ENCODE peak calls at places on chromosomes 12 and 14, in five cellular contexts. V, Z, Y, K and G are unnamed samples. For H3K4me1, the result is how much of the 10 kb centered on the place peaks cover.

GRCh38 chr12:95322335-95322734 is 104.7 kb downstream of the VEZT start:
- DNase-seq in Z (no peak), Y (no peak), V (no peak), K (no peak), G (no peak)

GRCh38 chr14:101109347-101109638 is 205.8 kb upstream of the RTL1 start:
- DNase-seq in Z (peak), K (no peak), Y (no peak), V (no peak), G (no peak)

GRCh38 chr12:49720214-49720613 is 13.0 kb upstream of the FMNL3 start:
- DNase-seq in K (no peak), Y (no peak), V (peak), Z (no peak), G (no peak)

GRCh38 chr14:21191261-21191808 is 35.5 kb upstream of the OR5AU1 start:
- DNase-seq in K (no peak), Y (no peak), V (no peak), Z (no peak), G (no peak)

GRCh38 chr12:57461326-57461903 is 1.8 kb downstream of the GLI1 start:
- DNase-seq in Y (no peak), K (peak), V (no peak), Z (no peak), G (peak)

GRCh38 chr12:4272014-4272975 is 1.3 kb upstream of the CCND2 start:
- DNase-seq in Z (peak), V (no peak), Y (peak), K (peak), G (peak)

GRCh38 chr14:86533834-86534233 is 1003.9 kb downstream of the FLRT2 start:
- DNase-seq in Z (no peak), K (no peak), V (no peak), Y (no peak), G (no peak)

GRCh38 chr12:52216107-52216506 is 16.9 kb upstream of the KRT7 start:
- DNase-seq in Z (no peak), K (no peak), Y (no peak), V (no peak), G (no peak)

GRCh38 chr14:104681689-104682074 is 7.7 kb upstream of the INF2 start:
- DNase-seq in K (peak), Z (peak), Y (peak), V (peak), G (peak)

GRCh38 chr12:26987634-26988424 is 26.4 kb downstream of the TM7SF3 start:
- DNase-seq in Z (no peak), K (no peak), Y (peak), V (no peak), G (no peak)

GRCh38 chr12:69433653-69434052 is 36.5 kb upstream of the FRS2 start:
- DNase-seq in Y (no peak), Z (no peak), K (no peak), V (no peak), G (no peak)

GRCh38 chr12:94100990-94101901 is 47.1 kb upstream of the PLXNC1 start:
- DNase-seq in Z (peak), Y (peak), K (peak), V (peak), G (peak)

GRCh38 chr12:63034601-63035000 is 99.7 kb upstream of the PPM1H start:
- DNase-seq in K (no peak), V (no peak), Y (no peak), Z (no peak), G (no peak)

GRCh38 chr12:58443273-58443980 is 476.9 kb downstream of the LRIG3 start:
- DNase-seq in K (no peak), Z (no peak), Y (no peak), V (peak), G (peak)

GRCh38 chr12:47387991-47388390 is 308.2 kb upstream of the AMIGO2 start:
- DNase-seq in Y (no peak), Z (no peak), K (no peak), V (no peak), G (no peak)
- H3K4me1 ChIP-seq in Y (under half), Z (under half), K (under half), V (under half), G (under half)

DNA sequence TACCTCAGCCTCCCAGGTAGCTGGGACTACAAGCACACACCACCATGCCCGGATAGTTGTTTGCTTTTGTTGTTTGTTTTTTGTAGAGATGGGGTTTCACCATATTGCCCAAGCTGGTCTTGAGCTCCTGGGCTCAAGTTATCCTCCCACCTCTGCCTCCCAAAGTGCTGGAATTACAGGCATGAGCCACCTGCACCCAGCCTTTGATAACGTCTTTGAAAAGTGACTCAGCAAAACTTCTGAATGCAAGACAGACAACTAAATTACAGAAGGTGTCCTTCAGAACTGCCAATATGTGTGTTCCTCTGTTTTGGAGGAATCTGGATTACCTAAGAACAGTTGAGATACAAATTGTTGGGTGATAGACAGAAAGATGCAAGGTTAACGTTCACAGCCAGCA is 99.8 kb downstream of the ESR2 start:
- DNase-seq in Z (no peak), Y (no peak), K (no peak), V (peak), G (no peak)
- H3K4me1 ChIP-seq in Z (under half), Y (half or more), K (half or more), V (under half), G (under half)

DNA sequence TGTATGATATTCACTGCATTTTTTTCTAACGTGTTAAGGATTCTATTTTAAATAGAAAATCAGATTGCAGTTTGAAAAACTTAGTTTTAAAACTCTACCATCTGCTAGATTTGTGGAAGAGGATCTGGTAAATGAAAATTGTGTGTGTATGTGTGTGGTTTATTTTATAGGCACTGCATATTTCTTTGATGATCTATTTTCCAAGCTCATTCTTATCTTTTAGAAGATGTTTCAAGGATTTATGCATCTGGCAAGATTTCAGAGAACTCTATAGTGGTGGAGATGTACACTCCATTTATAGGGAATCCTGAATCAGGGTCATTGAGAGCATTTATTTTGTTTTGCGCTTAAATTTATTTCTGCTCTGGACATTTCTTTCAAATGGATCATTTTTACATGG is 69.8 kb downstream of the HMGA2 start:
- DNase-seq in Z (no peak), V (no peak), Y (no peak), K (no peak), G (no peak)
- H3K4me1 ChIP-seq in Z (under half), V (half or more), Y (under half), K (under half), G (half or more)

DNA sequence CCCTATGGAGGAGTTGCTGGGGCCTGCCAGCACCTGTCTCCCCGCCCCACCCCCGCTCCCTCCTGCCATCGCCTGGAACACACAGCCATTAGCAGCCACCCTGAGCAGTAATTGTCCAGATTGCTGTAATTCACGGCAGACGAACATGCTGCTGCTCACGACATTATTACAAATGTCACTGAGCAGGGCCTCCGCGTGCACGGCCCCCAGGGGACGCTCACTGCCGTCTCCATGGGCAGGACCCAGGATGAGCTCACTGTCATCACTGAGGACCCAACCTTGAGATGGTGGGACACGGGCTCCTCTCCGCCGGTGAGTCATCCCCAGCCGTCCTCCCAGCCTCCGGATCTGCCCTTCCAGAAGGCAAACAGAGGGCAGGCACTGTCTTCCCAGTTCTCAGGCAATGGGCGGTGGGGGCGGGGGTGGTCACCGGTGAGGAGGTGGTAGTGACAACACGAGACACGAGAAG is 100.4 kb downstream of the RFLNA start:
- DNase-seq in V (no peak), K (no peak), Z (no peak), Y (peak), G (no peak)
- H3K4me1 ChIP-seq in V (under half), K (half or more), Z (under half), Y (half or more), G (half or more)

GRCh38 chr12:32891956-32892355 is 4.6 kb downstream of the PKP2 start:
- DNase-seq in Z (no peak), K (no peak), V (peak), Y (no peak), G (no peak)

GRCh38 chr12:32887058-32887457 is 9.5 kb downstream of the PKP2 start:
- DNase-seq in K (no peak), Z (no peak), Y (no peak), V (no peak), G (no peak)

GRCh38 chr12:32891526-32891925 is 5.1 kb downstream of the PKP2 start:
- DNase-seq in Z (no peak), Y (no peak), K (no peak), V (no peak), G (no peak)

GRCh38 chr12:32885831-32886230 is 10.7 kb downstream of the PKP2 start:
- DNase-seq in Y (no peak), V (no peak), K (no peak), Z (no peak), G (no peak)

GRCh38 chr12:32889073-32889760 is 7.4 kb downstream of the PKP2 start:
- DNase-seq in V (no peak), K (no peak), Y (no peak), Z (no peak), G (no peak)
- H3K4me1 ChIP-seq in V (under half), K (under half), Y (under half), Z (under half), G (under half)

DNA sequence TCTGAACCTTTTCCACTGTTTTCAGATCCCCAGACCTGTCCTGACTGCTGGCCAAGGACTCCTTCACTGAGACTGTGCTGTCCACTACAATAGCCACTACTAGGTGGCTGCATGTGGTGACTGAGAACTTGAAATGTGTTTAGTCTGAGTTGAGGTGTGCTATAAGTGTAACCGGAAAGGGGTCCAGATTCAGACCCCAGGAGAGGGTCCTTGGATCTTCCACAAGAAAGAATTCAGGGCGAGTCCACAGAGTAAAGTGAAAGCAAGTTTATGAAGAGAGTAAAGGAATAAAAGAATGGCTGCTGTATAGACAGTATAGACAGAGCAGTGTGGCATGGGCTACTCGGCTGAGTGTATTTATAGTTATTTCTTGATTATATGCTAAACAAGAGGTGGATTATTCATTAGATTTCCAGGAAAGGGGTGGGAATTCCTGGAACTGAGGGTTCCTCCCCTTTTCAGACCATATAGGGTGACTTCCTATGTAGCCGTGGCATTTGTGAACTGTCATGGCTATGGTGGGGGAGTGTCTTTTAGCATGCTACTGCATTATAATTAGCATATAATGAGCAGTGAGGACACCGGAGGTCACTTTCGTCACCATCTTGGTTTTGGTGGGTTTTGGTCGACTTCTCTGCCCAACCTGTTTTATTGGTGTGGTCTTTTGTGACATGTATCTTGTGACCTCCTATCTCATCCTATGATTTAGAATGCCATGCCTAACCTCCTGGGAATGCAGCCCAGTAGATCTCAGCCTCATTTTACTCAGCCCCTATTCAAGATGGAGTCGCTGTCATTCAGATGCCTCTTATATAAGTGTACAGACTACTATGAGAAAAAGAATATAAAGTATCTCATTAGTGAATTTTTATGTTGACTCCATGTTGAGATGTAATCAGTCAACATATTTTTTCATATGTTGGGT is 70.0 kb upstream of the SRSF5 start:
- DNase-seq in K (no peak), Z (no peak), V (no peak), Y (no peak), G (no peak)
- H3K4me1 ChIP-seq in K (half or more), Z (under half), V (half or more), Y (half or more), G (half or more)

GRCh38 chr14:61368061-61368710 is 46.8 kb downstream of the PRKCH start:
- DNase-seq in K (no peak), Z (no peak), V (no peak), Y (no peak), G (no peak)
- H3K4me1 ChIP-seq in K (under half), Z (under half), V (under half), Y (under half), G (under half)

DNA sequence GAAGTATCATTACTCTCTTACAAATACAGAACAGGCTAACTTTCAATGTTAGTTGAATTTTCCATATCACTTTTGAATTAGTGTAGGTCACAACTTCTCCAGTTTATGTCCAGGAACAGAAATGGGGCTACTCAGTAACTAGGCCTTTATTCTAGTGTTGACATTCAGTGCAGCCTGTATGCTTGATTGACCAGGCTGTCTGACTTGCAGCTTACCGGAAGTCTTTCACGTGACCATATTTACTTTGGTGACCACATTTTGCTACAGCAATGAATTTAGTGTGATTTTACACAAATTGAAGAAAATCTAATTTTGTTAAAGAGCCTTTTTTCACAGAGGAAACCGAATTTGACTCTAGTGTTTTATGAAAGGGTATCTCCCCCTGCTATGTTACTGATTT is 12.4 kb downstream of the MTERF2 start:
- DNase-seq in Y (peak), K (no peak), V (peak), Z (no peak), G (no peak)
- H3K4me1 ChIP-seq in Y (half or more), K (half or more), V (half or more), Z (under half), G (under half)